ENCODE peak calls at places on chromosomes 1 and 21, in seven cellular contexts. R, X, A, P, H, U and G are unnamed samples. For H3K27me3, the result is how much of the 10 kb centered on the place peaks cover.

GRCh38 chr21:38504056-38504455 is 5.8 kb upstream of the ERG start:
- DNase-seq in U (no peak), H (no peak), A (no peak), P (no peak), R (no peak), X (no peak), G (no peak)

GRCh38 chr1:83897516-83897915 is 101.4 kb downstream of the TTLL7 start:
- DNase-seq in R (no peak), H (no peak), U (no peak), A (no peak), P (no peak), X (no peak), G (no peak)

GRCh38 chr1:31746687-31747086 is 17.5 kb downstream of the ADGRB2 start:
- DNase-seq in X (no peak), P (no peak), U (no peak), H (no peak), R (no peak), A (no peak), G (no peak)

GRCh38 chr1:6987940-6988339 is 202.7 kb downstream of the CAMTA1 start:
- DNase-seq in P (no peak), H (no peak), X (no peak), U (no peak), A (no peak), R (no peak), G (no peak)

GRCh38 chr1:120179420-120180348 is 3.4 kb upstream of the SEC22B start:
- DNase-seq in R (peak), H (no peak), U (no peak), A (peak), X (no peak), P (peak), G (no peak)

GRCh38 chr1:24381256-24381655 is 32.3 kb downstream of the STPG1 start:
- DNase-seq in U (no peak), R (peak), X (no peak), H (no peak), P (no peak), A (no peak), G (peak)

GRCh38 chr1:45442272-45442671 is 48.7 kb downstream of the TESK2 start:
- DNase-seq in R (no peak), A (no peak), X (no peak), P (no peak), U (no peak), H (no peak), G (no peak)

GRCh38 chr1:22592919-22593790 is 29.9 kb downstream of the EPHA8 start:
- DNase-seq in A (no peak), H (no peak), P (no peak), U (no peak), R (peak), X (no peak), G (no peak)

GRCh38 chr21:37371041-37371397 is 4.4 kb downstream of the DYRK1A start:
- DNase-seq in R (no peak), U (no peak), A (no peak), X (no peak), H (no peak), P (no peak), G (no peak)
- H3K4me3 ChIP-seq in R (peak), U (peak), A (peak), X (peak), H (peak), P (no peak), G (no peak)

GRCh38 chr1:152761609-152762213 is 3.9 kb downstream of the KPRP start:
- DNase-seq in P (no peak), H (no peak), X (no peak), A (no peak), R (no peak), U (no peak), G (no peak)
- H3K27me3 ChIP-seq in P (under half), H (under half), X (under half), A (under half), R (under half), U (under half), G (under half)

GRCh38 chr1:164785841-164786534 is 227.0 kb downstream of the PBX1 start:
- DNase-seq in A (no peak), P (no peak), H (no peak), X (no peak), U (no peak), R (no peak), G (no peak)
- H3K27ac ChIP-seq in A (peak), P (peak), H (peak), X (no peak), U (peak), R (no peak), G (peak)

GRCh38 chr21:31190516-31190915 is 152.2 kb upstream of the KRTAP19-8 start:
- DNase-seq in R (no peak), U (no peak), X (no peak), P (no peak), A (no peak), H (no peak), G (no peak)

GRCh38 chr21:31184462-31184861 is 146.2 kb upstream of the KRTAP19-8 start:
- DNase-seq in H (no peak), R (no peak), U (no peak), P (no peak), A (no peak), X (peak), G (no peak)

GRCh38 chr21:31185663-31186062 is 147.4 kb upstream of the KRTAP19-8 start:
- DNase-seq in A (no peak), X (no peak), U (no peak), H (no peak), R (no peak), P (no peak), G (no peak)

GRCh38 chr21:31187499-31187898 is 149.2 kb upstream of the KRTAP19-8 start:
- DNase-seq in H (no peak), U (no peak), X (no peak), A (no peak), R (no peak), P (no peak), G (no peak)

GRCh38 chr21:31186916-31187315 is 148.6 kb upstream of the KRTAP19-8 start:
- DNase-seq in U (no peak), H (no peak), X (no peak), R (no peak), A (no peak), P (no peak), G (no peak)
- H3K4me3 ChIP-seq in U (no peak), H (no peak), X (peak), R (no peak), A (no peak), P (no peak), G (no peak)

GRCh38 chr1:16155537-16156410 is at the start of gene EPHA2:
- DNase-seq in R (peak), P (peak), X (no peak), H (peak), U (peak), A (peak), G (peak)
- H3K27me3 ChIP-seq in R (under half), P (under half), X (under half), H (under half), U (under half), A (under half), G (under half)

DNA sequence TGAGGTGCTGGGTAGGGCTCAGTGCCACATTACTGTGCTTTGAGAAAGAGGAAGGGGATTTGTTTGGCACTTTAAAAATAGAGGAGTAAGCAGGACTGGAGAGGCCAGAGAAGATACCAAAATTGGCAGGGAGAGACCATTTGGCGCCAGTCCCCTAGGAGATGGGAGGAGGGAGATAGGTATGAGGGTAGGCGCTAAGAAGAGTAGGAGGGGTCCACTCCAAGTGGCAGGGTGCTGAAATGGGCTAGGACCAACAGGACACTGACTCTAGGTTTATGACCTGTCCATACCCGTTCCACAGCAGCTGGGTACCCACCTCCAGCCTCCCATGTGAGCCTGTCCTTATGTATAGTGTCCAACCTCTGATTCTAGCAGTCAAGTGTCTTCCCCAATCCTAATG is 1.0 kb upstream of the CRTC2 start:
- DNase-seq in X (no peak), U (no peak), R (peak), A (peak), P (no peak), H (no peak), G (no peak)
- H3K27ac ChIP-seq in X (no peak), U (peak), R (no peak), A (peak), P (no peak), H (peak), G (peak)

GRCh38 chr1:93680121-93681094 is 1.2 kb downstream of the BCAR3 start:
- DNase-seq in H (peak), A (peak), P (peak), R (peak), U (peak), X (peak), G (peak)

GRCh38 chr1:93678491-93678890 is 3.1 kb downstream of the BCAR3 start:
- DNase-seq in H (no peak), R (peak), P (no peak), X (no peak), A (no peak), U (no peak), G (no peak)

GRCh38 chr1:93678966-93679480 is 2.6 kb downstream of the BCAR3 start:
- DNase-seq in P (no peak), H (no peak), R (peak), X (no peak), A (no peak), U (no peak), G (no peak)

GRCh38 chr1:93681095-93681548 is 515 bp downstream of the BCAR3 start:
- DNase-seq in U (no peak), H (no peak), X (no peak), P (no peak), R (no peak), A (peak), G (no peak)

DNA sequence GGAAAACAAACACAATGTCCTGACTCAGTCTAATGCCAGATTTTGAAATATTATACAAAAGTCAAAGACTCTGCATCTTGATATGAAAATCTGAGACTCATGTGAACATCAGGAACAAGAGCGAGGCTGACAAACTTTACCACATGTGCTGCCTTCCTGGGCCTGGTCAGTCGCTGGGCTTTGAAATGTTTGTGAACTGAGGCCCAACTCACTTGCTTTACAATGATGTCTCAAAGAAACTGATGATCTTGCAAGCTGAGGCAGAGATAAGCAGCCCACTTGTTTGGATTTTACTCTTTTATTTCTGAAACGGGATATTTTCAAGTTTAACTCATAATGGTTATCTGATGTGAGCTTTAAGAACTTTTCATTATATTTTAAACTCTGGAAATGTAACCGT is 2.1 kb downstream of the BCAR3 start:
- DNase-seq in A (no peak), H (no peak), U (no peak), R (peak), X (no peak), P (no peak), G (no peak)
- H3K4me3 ChIP-seq in A (no peak), H (peak), U (no peak), R (peak), X (no peak), P (no peak), G (no peak)

GRCh38 chr1:18485227-18485626 is 4.5 kb downstream of the KLHDC7A start:
- DNase-seq in R (peak), A (no peak), P (no peak), H (no peak), U (no peak), X (no peak), G (no peak)
- H3K27me3 ChIP-seq in R (under half), A (under half), P (under half), H (half or more), U (half or more), X (under half), G (under half)

GRCh38 chr1:112896783-112897182 is 59.2 kb downstream of the SLC16A1 start:
- DNase-seq in R (no peak), H (no peak), P (no peak), U (no peak), X (no peak), A (no peak), G (no peak)
- H3K27ac ChIP-seq in R (no peak), H (no peak), P (no peak), U (no peak), X (no peak), A (no peak), G (no peak)